ENCODE peak calls at places on chromosomes 4 and X, in seven cellular contexts. S, O, P, M, B, W and K are unnamed samples.

GRCh38 chrX:20274121-20274520 is 7.4 kb upstream of the RPS6KA3 start:
- DNase-seq in S (no peak), O (no peak), P (no peak), M (no peak), B (no peak), W (no peak), K (no peak)

GRCh38 chr4:137674066-137674465 is 141.8 kb upstream of the PCDH18 start:
- DNase-seq in S (no peak), O (no peak), P (no peak), M (no peak), B (no peak), W (no peak), K (no peak)

GRCh38 chrX:69988955-69989394 is 60.8 kb downstream of the AWAT2 start:
- DNase-seq in S (no peak), O (no peak), P (no peak), M (peak; percentile 30), B (no peak), W (no peak), K (no peak)

GRCh38 chr4:86846921-86847320 is 2.3 kb downstream of the SLC10A6 start:
- DNase-seq in S (no peak), O (no peak), P (no peak), M (no peak), B (no peak), W (no peak), K (no peak)

GRCh38 chrX:57677132-57677858 is 2.8 kb downstream of the NLRP2B start:
- DNase-seq in S (no peak), O (no peak), P (no peak), M (no peak), B (no peak), W (no peak), K (no peak)

GRCh38 chrX:55524487-55524886 is 34.8 kb upstream of the USP51 start:
- DNase-seq in S (no peak), O (no peak), P (no peak), M (no peak), B (no peak), W (peak; percentile 0), K (no peak)

GRCh38 chrX:123215397-123216089 is 31.5 kb downstream of the GRIA3 start:
- DNase-seq in S (no peak), O (no peak), P (peak; percentile 22), M (no peak), B (no peak), W (no peak), K (no peak)

GRCh38 chrX:37872303-37872655 is 24.9 kb upstream of the DYNLT3 start:
- DNase-seq in S (no peak), O (no peak), P (no peak), M (no peak), B (no peak), W (no peak), K (no peak)

GRCh38 chr4:173223743-173224142 is 55.1 kb downstream of the GALNT7 start:
- DNase-seq in S (no peak), O (no peak), P (no peak), M (no peak), B (no peak), W (no peak), K (no peak)

GRCh38 chr4:41692717-41693345 is 55.7 kb downstream of the PHOX2B start:
- DNase-seq in S (peak; percentile 24), O (peak; percentile 28), P (no peak), M (peak; percentile 56), B (peak; percentile 45), W (peak; percentile 30), K (peak; percentile 63)

GRCh38 chrX:38664285-38664684 is 102.9 kb downstream of the TSPAN7 start:
- DNase-seq in S (peak; percentile 8), O (peak; percentile 7), P (no peak), M (no peak), B (peak; percentile 28), W (peak; percentile 13), K (no peak)

GRCh38 chr4:138090145-138090917 is 151.8 kb downstream of the SLC7A11 start:
- DNase-seq in S (peak; percentile 77), O (peak; percentile 70), P (peak; percentile 23), M (peak; percentile 50), B (peak; percentile 78), W (peak; percentile 64), K (peak; percentile 70)

GRCh38 chr4:16011173-16011572 is 48.2 kb upstream of the FGFBP2 start:
- DNase-seq in S (no peak), O (no peak), P (no peak), M (no peak), B (no peak), W (no peak), K (no peak)

GRCh38 chr4:97153042-97153441 is 990.2 kb downstream of the STPG2 start:
- DNase-seq in S (no peak), O (no peak), P (no peak), M (no peak), B (peak; percentile 2), W (peak; percentile 1), K (no peak)

GRCh38 chr4:98657531-98658286 is 702 bp downstream of the TSPAN5 start:
- DNase-seq in S (no peak), O (peak; percentile 56), P (peak; percentile 47), M (no peak), B (peak; percentile 87), W (no peak), K (no peak)

GRCh38 chrX:153885208-153885787 is 675 bp downstream of the L1CAM start:
- DNase-seq in S (no peak), O (no peak), P (no peak), M (no peak), B (no peak), W (no peak), K (no peak)

GRCh38 chrX:10756365-10756915 is 136.1 kb upstream of the MID1 start:
- DNase-seq in S (no peak), O (peak; percentile 56), P (no peak), M (no peak), B (no peak), W (no peak), K (no peak)

GRCh38 chrX:64850371-64851082 is 125.7 kb downstream of the ZC4H2 start:
- DNase-seq in S (no peak), O (no peak), P (no peak), M (no peak), B (no peak), W (no peak), K (no peak)

GRCh38 chr4:122746485-122746965 is 14.0 kb downstream of the BBS12 start:
- DNase-seq in S (no peak), O (no peak), P (no peak), M (no peak), B (no peak), W (no peak), K (no peak)

GRCh38 chr4:122749704-122750454 is 17.4 kb downstream of the BBS12 start:
- DNase-seq in S (no peak), O (no peak), P (no peak), M (no peak), B (no peak), W (no peak), K (no peak)

GRCh38 chr4:122747068-122747467 is 14.6 kb downstream of the BBS12 start:
- DNase-seq in S (no peak), O (no peak), P (no peak), M (no peak), B (no peak), W (no peak), K (no peak)

GRCh38 chr4:122744229-122744628 is 11.7 kb downstream of the BBS12 start:
- DNase-seq in S (no peak), O (no peak), P (no peak), M (no peak), B (no peak), W (peak; percentile 51), K (no peak)

GRCh38 chr4:122747883-122748282 is 15.4 kb downstream of the BBS12 start:
- DNase-seq in S (no peak), O (no peak), P (no peak), M (no peak), B (no peak), W (no peak), K (no peak)
- H3K4me3 ChIP-seq in S (no peak overlapping the region), O (no peak overlapping the region), P (no peak overlapping the region), M (no peak overlapping the region), B (no peak overlapping the region), W (no peak overlapping the region), K (no peak overlapping the region)

DNA sequence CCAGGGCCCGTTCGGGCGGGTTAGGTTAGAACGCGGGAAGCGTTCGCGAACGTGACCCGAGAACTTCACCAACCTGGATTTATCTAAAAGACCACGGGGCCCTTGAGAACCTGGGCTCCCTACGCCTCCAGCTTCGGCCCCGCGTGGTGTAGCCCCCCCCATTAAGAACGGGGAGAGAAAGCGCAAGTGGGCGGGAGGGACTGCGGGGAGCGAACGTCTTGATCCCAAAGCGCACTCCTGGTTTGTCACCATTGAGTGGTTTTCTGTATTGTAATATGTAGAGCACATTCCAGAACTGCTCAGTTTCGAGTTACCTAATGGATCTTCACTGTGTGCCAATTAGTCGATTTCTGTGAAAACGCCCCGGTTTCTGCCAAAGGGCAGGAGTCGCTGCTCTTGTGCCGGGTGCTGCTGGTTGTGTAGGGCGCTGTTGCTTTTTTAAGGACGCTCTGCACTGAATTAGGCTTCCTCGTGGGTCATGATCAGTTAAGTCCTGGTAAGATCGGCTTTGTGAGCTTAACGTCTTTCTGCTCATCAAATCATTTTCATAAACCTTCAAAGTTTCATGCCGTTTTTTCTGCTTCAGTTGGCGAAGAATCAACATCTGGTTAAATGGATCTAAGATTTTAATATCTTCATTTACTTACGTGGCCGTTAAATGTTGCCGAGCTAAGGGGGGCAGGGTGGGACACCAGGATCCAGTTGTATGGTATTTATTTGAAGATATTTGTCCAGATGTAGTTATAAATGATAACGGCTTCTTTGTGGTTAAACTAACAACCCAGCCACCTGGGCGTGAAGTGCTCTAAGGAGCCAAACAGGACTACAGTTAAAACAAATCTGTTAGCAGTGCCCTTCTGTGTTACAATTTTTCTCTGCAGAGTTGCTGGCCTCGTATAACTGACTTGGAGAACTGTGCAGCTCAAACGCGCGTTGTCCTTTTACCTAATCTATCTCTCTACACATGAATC is 808 bp downstream of the MND1 start:
- DNase-seq in S (peak; percentile 13), O (peak; percentile 17), P (peak; percentile 33), M (no peak), B (peak; percentile 74), W (peak; percentile 64), K (peak; percentile 66)
- TF ChIP-seq CTCF in S (no peak), O (no peak), P (no peak), M (no peak), B (no peak), W (peak; percentile 15), K (no peak)

DNA sequence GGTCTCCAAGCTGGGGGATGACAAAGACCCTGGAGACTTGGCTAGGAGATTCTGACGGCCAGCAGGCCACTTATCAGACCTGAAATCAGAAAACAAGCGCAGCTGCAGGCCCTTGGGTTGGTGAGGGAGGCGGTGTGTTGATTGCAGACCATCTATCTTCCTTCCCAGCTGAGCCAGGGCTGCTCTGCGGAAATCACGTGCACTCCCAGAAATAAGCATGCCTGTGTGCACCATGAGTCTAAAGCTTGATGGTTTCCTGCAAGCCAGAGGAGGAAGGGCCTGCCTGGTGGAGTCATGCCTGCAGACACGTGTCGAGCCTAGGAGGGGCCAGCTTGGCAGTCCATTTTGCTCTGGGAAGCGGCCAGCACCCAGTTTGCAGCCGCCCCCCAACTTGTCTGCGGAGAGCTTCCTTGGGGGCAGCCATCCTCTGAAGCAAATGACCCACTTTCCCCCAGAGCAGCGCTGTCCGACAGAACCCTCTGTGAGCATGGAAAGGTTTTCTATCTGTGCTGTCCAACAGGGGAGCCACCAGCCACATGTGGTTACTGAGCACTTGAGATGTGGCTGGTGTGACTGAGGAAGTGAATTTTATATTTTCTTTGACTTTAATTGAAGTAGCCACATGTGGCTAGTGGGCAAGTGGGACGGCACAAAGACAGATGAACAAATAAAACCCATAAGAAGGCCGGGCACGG is 175.7 kb upstream of the BCOR start:
- DNase-seq in S (no peak), O (no peak), P (no peak), M (no peak), B (peak; percentile 77), W (no peak), K (peak; percentile 72)
- TF ChIP-seq EP300 in S (no peak), O (no peak), P (no peak), M (no peak), B (peak; percentile 71), W (no peak), K (no peak)

GRCh38 chr4:183906736-183907651 is 1.9 kb downstream of the STOX2 start:
- DNase-seq in S (no peak), O (no peak), P (peak; percentile 40), M (no peak), B (peak; percentile 72), W (no peak), K (peak; percentile 64)
- H3K4me3 ChIP-seq in S (peak overlapping the region; percentile 56), O (no peak overlapping the region), P (peak overlapping the region; percentile 65), M (peak overlapping the region; percentile 87), B (peak overlapping the region; percentile 39), W (no peak overlapping the region), K (peak overlapping the region; percentile 75)